ENCODE peak calls at places on chromosomes 7 and 10, in seven cellular contexts. J is suprapubic skin, U is stomach, S is uterus, R is spleen, M is IMR-90, B is adrenal gland. V is an unnamed sample.

GRCh38 chr10:71429929-71430328 is 33.2 kb downstream of the CDH23 start:
- DNase-seq in J (peak; percentile 43), U (no peak), S (no peak), R (peak; percentile 40), M (no peak), B (no peak), V (no peak)

GRCh38 chr10:35577915-35578607 is 27.1 kb upstream of the GJD4 start:
- DNase-seq in J (no peak), U (no peak), S (no peak), R (no peak), M (no peak), B (no peak), V (no peak)

GRCh38 chr10:87675396-87676376 is 16.0 kb downstream of the PAPSS2 start:
- DNase-seq in J (no peak), U (no peak), S (no peak), R (no peak), M (peak; percentile 95), B (no peak), V (no peak)

GRCh38 chr10:13152286-13152685 is 9.1 kb upstream of the MCM10 start:
- DNase-seq in J (no peak), U (no peak), S (no peak), R (no peak), M (no peak), B (no peak), V (no peak)

GRCh38 chr10:112383325-112383724 is 9.4 kb downstream of the ACSL5 start:
- DNase-seq in J (no peak), U (peak; percentile 70), S (no peak), R (no peak), M (peak; percentile 88), B (peak; percentile 89), V (no peak)

GRCh38 chr10:112395809-112396530 is 22.1 kb downstream of the ACSL5 start:
- DNase-seq in J (no peak), U (no peak), S (no peak), R (no peak), M (peak; percentile 5), B (no peak), V (no peak)

GRCh38 chr7:133691727-133692450 is 435.3 kb upstream of the LRGUK start:
- DNase-seq in J (no peak), U (no peak), S (no peak), R (no peak), M (peak; percentile 25), B (no peak), V (no peak)

GRCh38 chr10:132699411-132700167 is 86.4 kb downstream of the NKX6-2 start:
- DNase-seq in J (peak; percentile 75), U (no peak), S (no peak), R (peak; percentile 69), M (no peak), B (peak; percentile 49), V (no peak)

GRCh38 chr10:79078367-79079073 is 9.8 kb downstream of the ZMIZ1 start:
- DNase-seq in J (no peak), U (no peak), S (no peak), R (no peak), M (no peak), B (no peak), V (no peak)

GRCh38 chr10:59704644-59705043 is 5.0 kb downstream of the SLC16A9 start:
- DNase-seq in J (no peak), U (no peak), S (no peak), R (no peak), M (no peak), B (no peak), V (no peak)

GRCh38 chr7:81190997-81191747 is 272.3 kb upstream of the SEMA3C start:
- DNase-seq in J (no peak), U (no peak), S (no peak), R (no peak), M (peak; percentile 56), B (no peak), V (no peak)

GRCh38 chr7:131735151-131735550 is 178.7 kb upstream of the PODXL start:
- DNase-seq in J (no peak), U (no peak), S (no peak), R (no peak), M (no peak), B (peak; percentile 41), V (no peak)

GRCh38 chr10:131729361-131729760 is 171.4 kb upstream of the PPP2R2D start:
- DNase-seq in J (peak; percentile 49), U (peak; percentile 4), S (no peak), R (peak; percentile 54), M (no peak), B (peak; percentile 4), V (no peak)

GRCh38 chr10:1600861-1601260 is 136.5 kb downstream of the ADARB2 start:
- DNase-seq in J (no peak), U (no peak), S (no peak), R (no peak), M (no peak), B (no peak), V (no peak)

GRCh38 chr7:107194051-107194450 is 25.2 kb downstream of the HBP1 start:
- DNase-seq in J (no peak), U (no peak), S (no peak), R (no peak), M (peak; percentile 11), B (no peak), V (no peak)

GRCh38 chr10:44334621-44335184 is 50.2 kb downstream of the CXCL12 start:
- DNase-seq in J (peak; percentile 32), U (no peak), S (peak; percentile 38), R (no peak), M (peak; percentile 89), B (no peak), V (no peak)

DNA sequence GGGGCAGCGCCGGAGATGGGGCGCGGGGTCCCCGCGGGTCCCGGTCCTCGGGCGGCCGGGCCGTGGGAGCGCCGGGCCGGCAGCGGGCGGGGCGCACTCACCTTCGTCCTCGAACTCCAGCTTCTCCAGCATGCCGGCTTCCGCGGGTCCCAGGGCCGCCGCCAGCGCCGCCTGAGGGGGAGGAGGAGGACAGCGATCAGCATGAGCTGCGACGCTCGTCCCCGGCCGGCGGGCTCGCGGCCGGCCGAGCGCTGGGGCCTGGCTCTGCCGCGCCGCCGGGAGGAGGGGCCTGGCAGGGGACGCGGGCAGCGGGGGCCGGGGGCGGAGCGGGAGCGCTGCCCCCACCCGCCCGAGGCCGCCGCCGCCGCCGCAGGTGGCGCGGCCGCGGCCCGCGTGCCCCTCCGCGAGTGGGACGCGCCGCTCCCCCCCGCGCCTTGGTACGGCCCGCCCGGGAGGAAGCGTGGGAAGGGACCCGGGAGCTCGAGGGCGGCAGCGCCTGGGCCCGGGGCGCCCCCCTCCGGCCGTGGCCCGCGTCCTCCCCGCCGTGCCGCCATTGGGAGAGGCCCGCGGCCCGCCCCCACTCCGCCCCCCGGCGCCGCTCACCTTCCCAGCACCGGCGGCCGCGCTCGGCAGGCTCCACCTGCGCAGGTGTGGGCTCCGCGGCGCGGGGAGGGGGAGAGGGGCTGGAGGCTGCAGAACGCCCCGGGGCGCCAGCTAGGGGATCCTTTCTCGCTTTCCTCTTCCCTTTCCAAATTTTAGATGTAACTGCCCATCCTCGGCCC is 112.5 kb upstream of the RHEB start:
- DNase-seq in J (no peak), U (peak; percentile 89), S (peak; percentile 71), R (peak; percentile 98), M (peak; percentile 64), B (peak; percentile 81), V (peak; percentile 87)
- TF ChIP-seq POLR2A in J (no peak), U (no peak), S (peak; percentile 3), R (no peak), M (peak; percentile 34), B (peak; percentile 62), V (no peak)

GRCh38 chr10:49393757-49394156 is 2.1 kb downstream of the DRGX start:
- DNase-seq in J (peak; percentile 43), U (no peak), S (no peak), R (no peak), M (no peak), B (peak; percentile 37), V (no peak)
- TF ChIP-seq CTCF in J (no peak), U (no peak), S (no peak), R (no peak), M (no peak), B (no peak), V (peak; percentile 23)

DNA sequence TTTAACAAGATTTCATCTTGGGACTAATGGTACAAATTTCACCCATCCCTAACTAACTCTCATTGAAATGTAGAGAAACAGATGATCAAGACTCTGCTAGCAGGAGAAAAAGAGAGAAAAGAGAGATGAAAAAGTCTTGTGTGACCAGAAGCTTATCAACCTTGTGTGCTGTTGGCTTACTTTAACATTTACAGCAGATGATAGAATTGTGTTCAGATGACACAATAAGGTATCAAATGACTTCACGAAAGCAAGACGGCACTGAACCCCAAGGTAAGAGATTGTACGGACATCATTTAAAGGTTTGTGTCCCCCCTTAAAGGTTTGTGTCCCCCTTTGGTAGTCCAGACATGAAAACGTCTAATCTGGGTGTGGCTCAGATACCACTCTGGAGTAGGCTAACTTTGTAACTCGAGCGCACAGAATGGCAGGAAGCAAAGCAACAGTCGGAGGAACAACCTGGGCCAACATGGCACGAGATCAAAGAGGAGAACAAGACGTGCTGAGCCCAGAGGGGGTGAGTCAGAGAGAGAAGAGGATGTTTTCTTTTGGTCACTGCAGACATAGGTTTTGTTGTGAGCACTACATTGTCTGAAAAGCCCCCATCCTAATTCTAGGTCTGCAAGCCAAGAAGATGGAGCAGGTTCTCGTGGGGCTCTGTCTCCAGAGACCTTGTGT is 10.4 kb upstream of the LMBR1 start:
- DNase-seq in J (no peak), U (peak; percentile 73), S (peak; percentile 76), R (peak; percentile 33), M (peak; percentile 19), B (peak; percentile 84), V (no peak)
- TF ChIP-seq POLR2A in J (no peak), U (no peak), S (no peak), R (no peak), M (no peak), B (no peak), V (no peak)

DNA sequence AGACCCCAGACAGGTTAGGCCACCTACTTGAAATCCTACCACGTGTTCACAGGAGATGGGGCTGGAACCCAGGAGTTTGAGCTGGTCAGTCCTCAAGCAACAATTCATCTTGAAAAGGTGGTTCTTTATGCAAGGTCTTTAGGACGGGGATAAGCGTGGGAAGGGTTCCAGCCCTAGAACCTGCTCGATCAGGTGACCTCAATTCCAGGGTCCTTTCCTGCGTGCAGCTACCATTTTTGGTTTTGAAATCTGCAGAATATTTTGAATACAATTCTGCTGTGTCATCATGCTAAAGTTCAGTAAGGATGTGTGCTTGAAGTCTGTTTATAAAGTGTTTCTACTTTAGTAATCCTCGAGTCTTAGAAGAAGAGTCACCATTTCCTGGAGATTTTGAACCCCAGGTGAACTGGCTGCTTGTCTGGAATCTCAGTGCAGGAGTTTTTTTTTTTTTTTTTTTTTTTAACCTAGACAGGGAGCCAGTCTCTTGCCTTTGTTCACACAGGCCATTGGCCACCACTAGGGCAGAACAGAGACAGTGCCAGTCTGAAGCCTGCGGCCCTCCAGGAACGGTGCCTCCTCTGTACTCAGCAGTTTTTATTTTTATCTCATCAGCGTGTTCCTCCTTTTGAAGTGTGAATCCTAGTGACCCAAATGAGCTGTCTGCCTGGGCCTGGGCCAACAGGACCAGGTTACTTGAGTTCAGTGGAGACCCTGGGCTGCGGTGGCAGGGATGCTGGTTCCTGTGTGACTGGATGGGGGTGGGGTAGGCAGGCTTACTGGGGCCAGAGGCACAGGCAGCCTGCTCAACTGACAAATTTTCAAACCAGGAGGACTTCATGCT is 54.6 kb downstream of the EEPD1 start:
- DNase-seq in J (no peak), U (peak; percentile 36), S (no peak), R (peak; percentile 79), M (peak; percentile 96), B (peak; percentile 93), V (peak; percentile 41)
- TF ChIP-seq CTCF in J (no peak), U (no peak), S (no peak), R (no peak), M (peak; percentile 14), B (peak; percentile 52), V (no peak)

GRCh38 chr7:45225560-45226335 is 68.2 kb downstream of the RAMP3 start:
- DNase-seq in J (no peak), U (no peak), S (no peak), R (no peak), M (no peak), B (peak; percentile 21), V (no peak)
- TF ChIP-seq POLR2A in J (no peak), U (no peak), S (no peak), R (no peak), M (no peak), B (no peak), V (no peak)